ENCODE peak calls at places on chromosomes 11 and 22, in seven cellular contexts. One of them, this sample, is unnamed.

GRCh38 chr22:40890881-40891280 is 29.0 kb upstream of the DNAJB7 start:
- DNase-seq in left lobe of liver: no peak
- DNase-seq in NAMALWA: no peak
- DNase-seq in T-cell: no peak
- DNase-seq in NCI-H345: no peak
- DNase-seq in AG20443: no peak
- DNase-seq in cardiac fibroblast: no peak
- DNase-seq in this sample: no peak

GRCh38 chr22:46852771-46853170 is 90.3 kb downstream of the TBC1D22A start:
- DNase-seq in left lobe of liver: no peak
- DNase-seq in NAMALWA: no peak
- DNase-seq in T-cell: no peak
- DNase-seq in NCI-H345: no peak
- DNase-seq in AG20443: no peak
- DNase-seq in cardiac fibroblast: no peak
- DNase-seq in this sample: no peak

GRCh38 chr11:74579577-74580270 is 12.7 kb upstream of the POLD3 start:
- DNase-seq in left lobe of liver: no peak
- DNase-seq in NAMALWA: no peak
- DNase-seq in T-cell: no peak
- DNase-seq in NCI-H345: no peak
- DNase-seq in AG20443: no peak
- DNase-seq in cardiac fibroblast: no peak
- DNase-seq in this sample: no peak

GRCh38 chr11:32385998-32386397 is 49.3 kb downstream of the WT1 start:
- DNase-seq in left lobe of liver: no peak
- DNase-seq in NAMALWA: no peak
- DNase-seq in T-cell: no peak
- DNase-seq in NCI-H345: no peak
- DNase-seq in AG20443: peak
- DNase-seq in cardiac fibroblast: peak
- DNase-seq in this sample: no peak

GRCh38 chr11:78168539-78169477 is 19.6 kb downstream of the KCTD21 start:
- DNase-seq in left lobe of liver: peak
- DNase-seq in NAMALWA: no peak
- DNase-seq in T-cell: no peak
- DNase-seq in NCI-H345: no peak
- DNase-seq in AG20443: peak
- DNase-seq in cardiac fibroblast: peak
- DNase-seq in this sample: peak

GRCh38 chr22:39405346-39406085 is 5.9 kb downstream of the TAB1 start:
- DNase-seq in left lobe of liver: no peak
- DNase-seq in NAMALWA: no peak
- DNase-seq in T-cell: no peak
- DNase-seq in NCI-H345: no peak
- DNase-seq in AG20443: peak
- DNase-seq in cardiac fibroblast: peak
- DNase-seq in this sample: peak

GRCh38 chr11:72002841-72003775 is 4.4 kb downstream of the IL18BP start:
- DNase-seq in left lobe of liver: no peak
- DNase-seq in NAMALWA: no peak
- DNase-seq in T-cell: no peak
- DNase-seq in NCI-H345: no peak
- DNase-seq in AG20443: no peak
- DNase-seq in cardiac fibroblast: no peak
- DNase-seq in this sample: no peak

GRCh38 chr11:134459246-134460043 is 47.4 kb upstream of the B3GAT1 start:
- DNase-seq in left lobe of liver: no peak
- DNase-seq in NAMALWA: no peak
- DNase-seq in T-cell: no peak
- DNase-seq in NCI-H345: no peak
- DNase-seq in AG20443: no peak
- DNase-seq in cardiac fibroblast: no peak
- DNase-seq in this sample: no peak

GRCh38 chr11:73239571-73240189 is 21.6 kb downstream of the P2RY2 start:
- DNase-seq in left lobe of liver: peak
- DNase-seq in NAMALWA: no peak
- DNase-seq in T-cell: no peak
- DNase-seq in NCI-H345: no peak
- DNase-seq in AG20443: no peak
- DNase-seq in cardiac fibroblast: no peak
- DNase-seq in this sample: no peak

GRCh38 chr11:116037851-116038250 is 533.6 kb upstream of the CADM1 start:
- DNase-seq in left lobe of liver: no peak
- DNase-seq in NAMALWA: no peak
- DNase-seq in T-cell: no peak
- DNase-seq in NCI-H345: peak
- DNase-seq in AG20443: no peak
- DNase-seq in cardiac fibroblast: no peak
- DNase-seq in this sample: no peak

GRCh38 chr11:28615542-28615941 is 507.4 kb downstream of the METTL15 start:
- DNase-seq in left lobe of liver: no peak
- DNase-seq in NAMALWA: no peak
- DNase-seq in T-cell: no peak
- DNase-seq in NCI-H345: peak
- DNase-seq in AG20443: no peak
- DNase-seq in cardiac fibroblast: peak
- DNase-seq in this sample: no peak

GRCh38 chr22:24005201-24005600 is at the start of gene GSTT4:
- DNase-seq in left lobe of liver: no peak
- DNase-seq in NAMALWA: no peak
- DNase-seq in T-cell: no peak
- DNase-seq in NCI-H345: no peak
- DNase-seq in AG20443: peak
- DNase-seq in cardiac fibroblast: peak
- DNase-seq in this sample: no peak

GRCh38 chr11:107017433-107018227 is 646 bp downstream of the GUCY1A2 start:
- DNase-seq in left lobe of liver: peak
- DNase-seq in NAMALWA: no peak
- DNase-seq in T-cell: no peak
- DNase-seq in NCI-H345: peak
- DNase-seq in AG20443: peak
- DNase-seq in cardiac fibroblast: peak
- DNase-seq in this sample: no peak

GRCh38 chr11:126791991-126792390 is 208.6 kb downstream of the KIRREL3 start:
- DNase-seq in left lobe of liver: no peak
- DNase-seq in NAMALWA: no peak
- DNase-seq in T-cell: no peak
- DNase-seq in NCI-H345: no peak
- DNase-seq in AG20443: no peak
- DNase-seq in cardiac fibroblast: no peak
- DNase-seq in this sample: no peak

GRCh38 chr11:77750757-77751156 is 69.8 kb downstream of the RSF1 start:
- DNase-seq in left lobe of liver: no peak
- DNase-seq in NAMALWA: no peak
- DNase-seq in T-cell: no peak
- DNase-seq in NCI-H345: no peak
- DNase-seq in AG20443: no peak
- DNase-seq in cardiac fibroblast: no peak
- DNase-seq in this sample: no peak

GRCh38 chr11:111571829-111572501 is 30.3 kb upstream of the SIK2 start:
- DNase-seq in left lobe of liver: no peak
- DNase-seq in NAMALWA: no peak
- DNase-seq in T-cell: no peak
- DNase-seq in NCI-H345: no peak
- DNase-seq in AG20443: no peak
- DNase-seq in cardiac fibroblast: no peak
- DNase-seq in this sample: no peak

GRCh38 chr11:94241896-94242295 is 62.5 kb upstream of the IZUMO1R start:
- DNase-seq in left lobe of liver: no peak
- DNase-seq in NAMALWA: no peak
- DNase-seq in T-cell: no peak
- DNase-seq in NCI-H345: no peak
- DNase-seq in AG20443: peak
- DNase-seq in cardiac fibroblast: no peak
- DNase-seq in this sample: no peak

GRCh38 chr11:82895437-82896091 is 4.7 kb downstream of the PRCP start:
- DNase-seq in left lobe of liver: no peak
- DNase-seq in NAMALWA: peak
- DNase-seq in T-cell: no peak
- DNase-seq in NCI-H345: no peak
- DNase-seq in AG20443: no peak
- DNase-seq in cardiac fibroblast: no peak
- DNase-seq in this sample: no peak

GRCh38 chr11:17931595-17931994 is 81.3 kb downstream of the SERGEF start:
- DNase-seq in left lobe of liver: no peak
- DNase-seq in NAMALWA: no peak
- DNase-seq in T-cell: no peak
- DNase-seq in NCI-H345: no peak
- DNase-seq in AG20443: no peak
- DNase-seq in cardiac fibroblast: no peak
- DNase-seq in this sample: no peak

GRCh38 chr11:74072721-74073120 is 63.8 kb upstream of the UCP3 start:
- DNase-seq in left lobe of liver: no peak
- DNase-seq in NAMALWA: no peak
- DNase-seq in T-cell: no peak
- DNase-seq in NCI-H345: peak
- DNase-seq in AG20443: no peak
- DNase-seq in cardiac fibroblast: no peak
- DNase-seq in this sample: no peak

GRCh38 chr11:117606807-117607206 is 190.2 kb downstream of the DSCAML1 start:
- DNase-seq in left lobe of liver: no peak
- DNase-seq in NAMALWA: no peak
- DNase-seq in T-cell: no peak
- DNase-seq in NCI-H345: no peak
- DNase-seq in AG20443: no peak
- DNase-seq in cardiac fibroblast: no peak
- DNase-seq in this sample: no peak

GRCh38 chr11:109123811-109124787 is 297.9 kb upstream of the C11orf87 start:
- DNase-seq in left lobe of liver: no peak
- DNase-seq in NAMALWA: no peak
- DNase-seq in T-cell: no peak
- DNase-seq in NCI-H345: peak
- DNase-seq in AG20443: peak
- DNase-seq in cardiac fibroblast: peak
- DNase-seq in this sample: peak

GRCh38 chr11:77213589-77214428 is 85.8 kb downstream of the MYO7A start:
- DNase-seq in left lobe of liver: no peak
- DNase-seq in NAMALWA: no peak
- DNase-seq in T-cell: no peak
- DNase-seq in NCI-H345: no peak
- DNase-seq in AG20443: no peak
- DNase-seq in cardiac fibroblast: no peak
- DNase-seq in this sample: no peak

GRCh38 chr22:37230673-37231405 is 13.2 kb downstream of the RAC2 start:
- DNase-seq in left lobe of liver: no peak
- DNase-seq in NAMALWA: peak
- DNase-seq in T-cell: peak
- DNase-seq in NCI-H345: no peak
- DNase-seq in AG20443: no peak
- DNase-seq in cardiac fibroblast: no peak
- DNase-seq in this sample: no peak

GRCh38 chr22:42688241-42688913 is 32.3 kb downstream of the A4GALT start:
- DNase-seq in left lobe of liver: peak
- DNase-seq in NAMALWA: no peak
- DNase-seq in T-cell: no peak
- DNase-seq in NCI-H345: peak
- DNase-seq in AG20443: peak
- DNase-seq in cardiac fibroblast: peak
- DNase-seq in this sample: peak

GRCh38 chr11:60658409-60658808 is 41.0 kb upstream of the MS4A8 start:
- DNase-seq in left lobe of liver: no peak
- DNase-seq in NAMALWA: no peak
- DNase-seq in T-cell: no peak
- DNase-seq in NCI-H345: peak
- DNase-seq in AG20443: no peak
- DNase-seq in cardiac fibroblast: no peak
- DNase-seq in this sample: no peak

GRCh38 chr11:19240420-19241259 is at the start of gene E2F8:
- DNase-seq in left lobe of liver: peak
- DNase-seq in NAMALWA: peak
- DNase-seq in T-cell: peak
- DNase-seq in NCI-H345: peak
- DNase-seq in AG20443: peak
- DNase-seq in cardiac fibroblast: peak
- DNase-seq in this sample: peak

GRCh38 chr22:44646668-44647067 is 55.3 kb upstream of the PRR5 start:
- DNase-seq in left lobe of liver: no peak
- DNase-seq in NAMALWA: no peak
- DNase-seq in T-cell: no peak
- DNase-seq in NCI-H345: no peak
- DNase-seq in AG20443: no peak
- DNase-seq in cardiac fibroblast: no peak
- DNase-seq in this sample: no peak

GRCh38 chr22:37669586-37669985 is 5.8 kb upstream of the LGALS1 start:
- DNase-seq in left lobe of liver: no peak
- DNase-seq in NAMALWA: no peak
- DNase-seq in T-cell: no peak
- DNase-seq in NCI-H345: no peak
- DNase-seq in AG20443: peak
- DNase-seq in cardiac fibroblast: no peak
- DNase-seq in this sample: no peak

GRCh38 chr11:11709447-11710239 is 87.8 kb upstream of the GALNT18 start:
- DNase-seq in left lobe of liver: no peak
- DNase-seq in NAMALWA: no peak
- DNase-seq in T-cell: no peak
- DNase-seq in NCI-H345: no peak
- DNase-seq in AG20443: no peak
- DNase-seq in cardiac fibroblast: no peak
- DNase-seq in this sample: no peak